ENCODE peak calls at places on chromosomes 3 and 15, in four cellular contexts. U is mucosa of descending colon, P is mammary epithelial cell, J is brain microvascular endothelial cell. Z is an unnamed sample. For H3K36me3, the result is how much of the 10 kb centered on the place peaks cover.

GRCh38 chr3:188759516-188760005 is 412.2 kb upstream of the TPRG1 start:
- DNase-seq in P (peak), J (no peak), U (no peak), Z (no peak)

GRCh38 chr3:177852001-177852400 is 654.7 kb upstream of the TBL1XR1 start:
- DNase-seq in J (no peak), U (no peak), P (no peak), Z (no peak)

GRCh38 chr15:79987569-79987955 is 16.6 kb upstream of the BCL2A1 start:
- DNase-seq in J (no peak), P (no peak), U (no peak), Z (no peak)

GRCh38 chr15:48389701-48390143 is 58.5 kb downstream of the DUT start:
- DNase-seq in U (no peak), P (no peak), J (no peak), Z (no peak)

GRCh38 chr15:93980149-93980911 is 251.0 kb upstream of the MCTP2 start:
- DNase-seq in J (no peak), P (no peak), U (no peak), Z (no peak)

GRCh38 chr15:72220678-72221077 is 10.3 kb downstream of the PKM start:
- DNase-seq in J (no peak), P (no peak), U (no peak), Z (no peak)

GRCh38 chr3:194030372-194030771 is 105.6 kb upstream of the HES1 start:
- DNase-seq in P (peak), J (no peak), U (no peak), Z (no peak)

GRCh38 chr3:123571264-123571972 is 13.4 kb downstream of the HACD2 start:
- DNase-seq in U (no peak), J (no peak), P (no peak), Z (no peak)

GRCh38 chr15:100893261-100893963 is 13.8 kb downstream of the ALDH1A3 start:
- DNase-seq in U (no peak), P (no peak), J (no peak), Z (no peak)

GRCh38 chr3:14093831-14094230 is 30.8 kb downstream of the CHCHD4 start:
- DNase-seq in P (peak), J (no peak), U (no peak), Z (no peak)

GRCh38 chr15:83959477-83959876 is 276.1 kb upstream of the GOLGA6L4 start:
- DNase-seq in P (no peak), U (no peak), J (no peak), Z (no peak)

GRCh38 chr15:40436116-40436891 is 4.4 kb upstream of the BAHD1 start:
- DNase-seq in P (no peak), J (no peak), U (peak), Z (no peak)

GRCh38 chr3:14849831-14850230 is 31.1 kb downstream of the FGD5 start:
- DNase-seq in J (no peak), U (no peak), P (no peak), Z (no peak)

GRCh38 chr3:16173696-16174355 is 654 bp upstream of the GALNT15 start:
- DNase-seq in U (no peak), P (no peak), J (no peak), Z (no peak)

GRCh38 chr3:126128504-126129407 is 44.8 kb upstream of the SLC41A3 start:
- DNase-seq in U (peak), J (no peak), P (no peak), Z (no peak)

GRCh38 chr15:31758126-31758525 is 272.2 kb upstream of the CHRNA7 start:
- DNase-seq in J (peak), U (peak), P (no peak), Z (peak)

GRCh38 chr3:18442743-18443669 is 17.9 kb upstream of the SATB1 start:
- DNase-seq in U (no peak), P (no peak), J (no peak), Z (no peak)

GRCh38 chr15:40300367-40300766 is 7.4 kb downstream of the PLCB2 start:
- DNase-seq in U (no peak), J (no peak), P (no peak), Z (no peak)

GRCh38 chr15:44427756-44428724 is 611 bp downstream of the CTDSPL2 start:
- DNase-seq in P (peak), J (no peak), U (no peak), Z (no peak)

GRCh38 chr3:15899438-15899837 is 101.7 kb upstream of the ANKRD28 start:
- DNase-seq in P (peak), J (peak), U (no peak), Z (peak)

GRCh38 chr15:83030021-83030420 is 18.6 kb upstream of the C15orf40 start:
- DNase-seq in P (peak), J (peak), U (no peak), Z (no peak)

GRCh38 chr15:51450001-51450400 is 108.5 kb downstream of the GLDN start:
- DNase-seq in J (peak), P (peak), U (no peak), Z (no peak)

GRCh38 chr15:61038387-61038786 is 190.7 kb downstream of the RORA start:
- DNase-seq in P (no peak), U (no peak), J (peak), Z (peak)

GRCh38 chr15:49645277-49645676 is 24.4 kb downstream of the DTWD1 start:
- DNase-seq in U (no peak), J (no peak), P (no peak), Z (no peak)

GRCh38 chr3:13647314-13648059 is 98.6 kb downstream of the FBLN2 start:
- DNase-seq in P (peak), J (no peak), U (peak), Z (peak)

GRCh38 chr3:49867871-49868321 is 1.8 kb downstream of the CAMKV start:
- DNase-seq in J (peak), U (no peak), P (peak), Z (peak)

GRCh38 chr15:56910801-56911200 is 7.6 kb upstream of the TCF12 start:
- DNase-seq in U (no peak), J (no peak), P (no peak), Z (no peak)

GRCh38 chr15:56916825-56917477 is 1.5 kb upstream of the TCF12 start:
- DNase-seq in U (no peak), P (no peak), J (no peak), Z (no peak)

GRCh38 chr15:56915888-56916287 is 2.6 kb upstream of the TCF12 start:
- DNase-seq in U (no peak), P (no peak), J (no peak), Z (no peak)

GRCh38 chr15:56913670-56914069 is 4.8 kb upstream of the TCF12 start:
- DNase-seq in P (no peak), U (no peak), J (peak), Z (no peak)

DNA sequence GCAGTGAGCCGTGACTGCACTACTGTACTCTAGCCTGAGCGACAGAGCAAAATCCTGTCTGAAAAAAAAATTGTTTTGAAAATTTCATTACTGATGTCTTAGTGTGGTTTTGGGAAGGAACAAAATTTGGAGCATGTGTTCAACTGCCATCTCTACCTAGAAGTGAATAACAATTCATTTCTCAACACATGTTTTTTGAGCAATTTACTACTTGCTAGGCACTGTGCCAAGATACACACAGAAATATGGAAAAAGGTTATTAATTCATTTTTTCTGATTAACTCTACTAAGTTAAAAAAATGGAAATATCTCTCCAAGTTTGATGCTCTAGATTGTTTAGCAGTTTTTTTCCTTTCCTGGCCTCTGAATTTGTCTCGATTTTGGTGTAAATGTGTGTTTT is 5.2 kb upstream of the TCF12 start:
- DNase-seq in P (no peak), J (no peak), U (no peak), Z (no peak)
- H3K4me3 ChIP-seq in P (no peak), J (no peak), U (no peak), Z (no peak)

GRCh38 chr3:43344520-43344919 is 58.2 kb downstream of the SNRK start:
- DNase-seq in J (no peak), P (no peak), U (no peak), Z (no peak)
- H3K36me3 ChIP-seq in J (under half), P (under half), U (under half), Z (under half)

GRCh38 chr15:70035051-70035718 is 62.5 kb downstream of the TLE3 start:
- DNase-seq in U (no peak), P (no peak), J (no peak), Z (no peak)

GRCh38 chr15:70034596-70034995 is 63.1 kb downstream of the TLE3 start:
- DNase-seq in J (no peak), P (no peak), U (no peak), Z (no peak)

GRCh38 chr15:70038730-70039392 is 58.9 kb downstream of the TLE3 start:
- DNase-seq in U (no peak), J (no peak), P (no peak), Z (no peak)

GRCh38 chr15:70035719-70036077 is 62.0 kb downstream of the TLE3 start:
- DNase-seq in U (no peak), J (no peak), P (no peak), Z (no peak)

DNA sequence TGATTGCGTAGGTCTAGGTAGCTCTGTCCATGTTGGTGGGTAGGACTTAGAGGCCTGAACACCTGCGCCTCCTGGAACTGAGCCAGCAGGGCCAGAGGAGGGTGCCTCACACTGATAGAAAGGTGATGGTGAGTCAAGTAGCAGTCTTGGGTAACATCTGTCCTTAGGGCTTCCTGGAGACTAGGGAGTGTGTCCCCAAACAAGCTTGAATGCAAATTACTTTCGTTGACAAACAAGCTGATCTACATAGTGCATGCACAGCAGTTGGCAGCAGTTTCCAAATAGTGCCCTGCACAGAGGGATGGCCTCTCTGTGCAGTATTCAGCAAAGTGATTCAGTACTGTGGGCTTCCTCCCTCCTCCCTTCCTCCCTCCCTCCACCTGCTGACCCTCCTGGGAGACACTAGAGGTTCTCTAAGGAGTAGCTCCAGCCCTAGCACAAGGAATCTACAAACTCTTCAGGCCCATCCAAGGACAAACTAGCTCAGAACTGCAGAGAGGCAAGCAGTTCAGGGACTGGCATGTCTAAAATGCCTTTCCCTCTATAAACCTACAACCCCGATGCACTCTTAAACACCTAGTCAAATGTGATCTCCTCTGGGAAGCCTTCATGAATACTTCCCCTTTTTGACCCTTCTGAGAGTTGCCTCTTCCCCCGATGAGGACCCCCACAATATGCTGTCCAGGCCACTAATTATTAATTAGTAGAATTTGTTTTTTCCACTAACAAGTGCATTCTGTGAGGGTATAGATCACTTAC is 61.0 kb downstream of the TLE3 start:
- DNase-seq in P (peak), J (no peak), U (peak), Z (no peak)
- H3K4me3 ChIP-seq in P (no peak), J (no peak), U (no peak), Z (no peak)

GRCh38 chr3:47035645-47036044 is 56.2 kb downstream of the NBEAL2 start:
- DNase-seq in U (no peak), J (no peak), P (no peak), Z (no peak)

GRCh38 chr3:47036145-47036544 is 56.7 kb downstream of the NBEAL2 start:
- DNase-seq in J (no peak), P (no peak), U (no peak), Z (no peak)

GRCh38 chr3:47034868-47035489 is 55.5 kb downstream of the NBEAL2 start:
- DNase-seq in J (no peak), U (no peak), P (no peak), Z (no peak)
- H3K36me3 ChIP-seq in J (under half), U (under half), P (under half), Z (under half)

GRCh38 chr3:4986611-4987373 is 7.6 kb downstream of the BHLHE40 start:
- DNase-seq in J (peak), U (peak), P (peak), Z (peak)

GRCh38 chr3:4984511-4984864 is 5.3 kb downstream of the BHLHE40 start:
- DNase-seq in U (no peak), J (no peak), P (no peak), Z (no peak)

GRCh38 chr3:4986175-4986610 is 7.0 kb downstream of the BHLHE40 start:
- DNase-seq in P (peak), U (no peak), J (peak), Z (no peak)

GRCh38 chr3:4983739-4984510 is 4.7 kb downstream of the BHLHE40 start:
- DNase-seq in U (peak), P (peak), J (peak), Z (peak)

DNA sequence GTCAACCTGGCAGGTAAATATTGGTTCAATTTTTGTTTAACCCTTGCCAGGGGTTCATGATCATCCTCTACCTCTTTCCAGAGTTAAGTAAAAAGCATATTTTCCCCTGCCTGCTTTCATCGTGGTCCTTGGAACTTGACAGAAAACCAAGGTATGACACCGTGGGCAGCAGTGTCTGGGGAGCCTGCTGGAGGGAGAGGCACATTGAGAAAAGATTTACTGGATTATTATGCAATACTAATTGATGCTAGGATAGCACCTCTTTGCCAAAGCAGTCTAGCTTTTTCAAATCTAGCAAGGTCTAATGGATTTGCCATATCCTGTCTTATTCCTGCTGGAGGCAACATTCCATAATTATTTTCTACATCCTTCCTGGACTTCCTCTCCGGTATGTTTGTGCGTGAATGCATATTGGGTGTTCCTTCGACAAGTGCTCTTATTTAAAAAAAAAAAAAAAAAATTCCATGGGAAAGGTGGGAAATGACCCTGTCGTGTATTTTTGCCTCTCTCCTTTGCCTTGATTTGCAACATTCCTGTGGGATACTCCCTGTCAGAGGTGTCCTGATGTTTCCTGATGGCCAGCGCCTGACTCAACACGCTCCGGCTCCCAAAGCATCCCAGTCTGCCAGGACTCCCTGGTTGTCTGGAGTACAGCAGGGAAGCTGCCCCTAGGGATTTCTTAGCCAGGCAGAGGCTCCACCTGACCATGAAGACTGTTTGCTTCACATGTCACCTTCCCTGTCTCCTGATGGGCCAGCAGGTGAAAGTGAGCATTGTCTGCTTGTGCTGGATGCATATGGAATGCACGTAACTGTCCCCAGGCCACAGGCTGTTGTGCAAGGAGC is 6.3 kb downstream of the BHLHE40 start:
- DNase-seq in U (peak), P (peak), J (peak), Z (peak)
- H3K4me3 ChIP-seq in U (no peak), P (no peak), J (no peak), Z (no peak)

DNA sequence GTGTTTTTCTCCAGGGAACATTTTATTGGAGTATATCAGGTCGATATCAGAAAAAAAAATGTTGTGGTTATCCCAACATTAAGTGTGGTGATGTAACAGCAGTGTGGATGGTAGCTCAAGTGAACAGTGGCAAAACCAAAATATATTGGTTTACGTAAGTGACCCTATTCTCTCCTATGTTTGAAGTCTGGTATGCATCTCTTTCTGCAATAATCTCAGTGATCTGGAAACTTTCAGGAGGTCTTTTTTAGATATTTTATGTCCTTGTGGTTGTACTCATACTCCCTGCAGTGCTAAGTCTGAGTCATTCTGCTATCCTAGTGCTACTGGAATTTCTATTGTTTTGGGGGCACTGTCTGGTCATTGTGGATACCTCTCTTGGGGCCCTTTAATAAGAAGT is 137.9 kb downstream of the SNRPN start:
- DNase-seq in J (peak), U (no peak), P (no peak), Z (no peak)
- H3K36me3 ChIP-seq in J (under half), U (under half), P (under half), Z (under half)

DNA sequence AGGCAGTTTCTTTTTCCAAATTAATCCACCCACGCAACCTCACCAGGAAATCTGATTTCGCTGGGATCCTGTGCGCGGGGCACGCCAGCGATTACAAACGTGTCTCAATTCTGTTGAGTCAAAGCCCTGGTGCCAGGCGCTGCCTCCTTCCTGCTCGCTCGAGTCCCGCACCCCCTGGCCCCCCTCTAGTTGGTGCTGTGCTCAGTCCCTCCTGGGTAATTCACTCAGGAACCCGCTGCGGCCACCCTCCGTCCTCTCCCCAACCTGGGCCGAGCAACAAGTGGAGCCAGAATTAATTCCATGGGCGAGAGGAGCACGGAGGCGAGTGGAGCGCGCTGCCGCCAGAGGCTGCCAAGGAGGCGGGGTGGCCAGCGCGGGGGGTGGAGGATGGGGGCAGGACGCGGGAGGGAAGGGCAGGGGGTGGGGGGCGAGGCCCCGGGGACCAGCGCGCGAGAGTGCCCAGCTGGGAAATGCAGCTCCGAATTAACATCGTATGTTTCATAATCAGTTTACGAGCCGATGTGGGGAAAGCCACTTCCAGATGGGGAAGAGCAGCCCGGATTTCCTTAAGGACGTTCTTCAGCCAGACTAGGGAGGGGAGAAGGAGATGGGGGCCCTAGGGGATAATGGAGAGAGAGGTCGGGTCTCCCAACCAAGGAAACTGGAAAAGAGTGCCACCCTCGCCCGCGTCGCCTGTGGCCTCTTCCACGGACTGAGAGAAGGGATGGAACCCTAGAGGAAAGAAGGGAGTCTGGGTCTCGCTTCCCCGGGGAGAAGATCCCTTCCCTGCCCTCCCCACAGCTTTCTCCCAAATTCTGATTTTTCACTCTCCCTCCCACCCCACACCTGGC is 5.8 kb downstream of the WNT5A start:
- DNase-seq in U (peak), J (peak), P (no peak), Z (peak)
- H3K4me3 ChIP-seq in U (no peak), J (peak), P (peak), Z (peak)

DNA sequence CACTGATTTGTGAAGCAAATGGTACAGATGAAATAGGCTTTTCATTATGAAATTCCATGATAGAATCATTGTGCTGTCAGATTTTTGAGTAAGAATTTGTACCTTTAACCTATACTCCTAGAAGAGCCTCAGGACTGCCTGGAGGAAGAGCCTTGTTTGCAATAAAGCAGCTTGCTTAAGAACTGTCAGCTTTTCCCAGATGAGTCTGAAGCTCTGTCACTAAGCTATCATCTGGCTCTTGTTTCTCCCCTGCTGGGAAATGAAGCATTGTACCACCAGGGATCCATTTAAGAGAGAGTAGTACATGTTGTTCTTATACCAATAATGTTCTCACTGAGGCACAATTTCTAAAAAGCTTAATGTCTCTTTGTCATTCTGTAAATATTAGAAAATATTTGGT is 85.1 kb upstream of the FLNB start:
- DNase-seq in J (no peak), P (no peak), U (no peak), Z (no peak)
- H3K36me3 ChIP-seq in J (under half), P (under half), U (under half), Z (under half)